ENCODE peak calls at places on chromosomes 13 and 19, in eight cellular contexts. N is A549, J is SK-N-SH, Z is HCT116, C is GM23338, Q is K562, T is HepG2, A is Panc1. U is an unnamed sample.

GRCh38 chr19:5178841-5179625 is 161.6 kb downstream of the PTPRS start:
- DNase-seq in A (no peak), T (no peak), Z (no peak), Q (no peak), J (no peak), N (no peak), C (no peak), U (no peak)

GRCh38 chr13:106882222-106882621 is 314.3 kb upstream of the ARGLU1 start:
- DNase-seq in C (peak), Z (no peak), Q (no peak), J (no peak), A (no peak), T (no peak), N (no peak), U (no peak)

GRCh38 chr19:42191855-42192254 is 25.6 kb downstream of the DEDD2 start:
- DNase-seq in A (peak), Z (peak), J (no peak), Q (no peak), T (peak), N (peak), C (no peak), U (no peak)

GRCh38 chr13:82593239-82593638 is 1289.0 kb downstream of the SLITRK1 start:
- DNase-seq in J (no peak), N (no peak), C (no peak), A (no peak), T (no peak), Q (no peak), Z (no peak), U (no peak)

GRCh38 chr19:41699231-41699967 is 9.0 kb upstream of the CEACAM5 start:
- DNase-seq in T (no peak), Z (no peak), C (no peak), J (no peak), A (no peak), N (peak), Q (no peak), U (no peak)

GRCh38 chr19:38537071-38537847 is 80.5 kb downstream of the MAP4K1 start:
- DNase-seq in Q (no peak), C (peak), T (no peak), A (no peak), N (no peak), Z (no peak), J (no peak), U (no peak)

GRCh38 chr19:57421037-57421436 is 10.1 kb downstream of the ZNF17 start:
- DNase-seq in T (no peak), C (no peak), A (no peak), J (no peak), N (no peak), Q (no peak), Z (no peak), U (no peak)

GRCh38 chr19:3606174-3606689 is 443 bp downstream of the TBXA2R start:
- DNase-seq in J (peak), T (no peak), N (no peak), Q (peak), C (peak), A (no peak), Z (peak), U (no peak)

DNA sequence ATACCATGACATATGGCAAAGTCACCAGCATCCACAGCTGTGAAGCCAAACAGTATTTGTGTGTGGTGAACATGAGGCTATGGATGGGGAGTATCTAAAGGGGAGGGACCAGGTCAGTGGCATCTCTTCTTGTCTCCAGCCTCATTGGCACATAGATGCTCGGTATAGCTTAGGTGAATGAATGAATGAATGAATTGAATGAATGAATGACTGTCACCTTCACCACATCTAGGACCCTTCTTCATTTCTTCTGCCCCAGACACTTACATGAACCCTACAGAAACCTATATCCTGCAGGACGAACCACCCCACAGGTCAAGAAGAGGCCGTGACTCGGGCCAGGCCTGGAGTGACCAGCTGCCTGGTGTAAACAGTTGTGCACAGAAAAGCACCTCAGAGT is 14.5 kb upstream of the CD33 start:
- DNase-seq in Q (no peak), C (no peak), T (no peak), A (no peak), N (no peak), Z (no peak), J (no peak), U (no peak)
- H3K27ac ChIP-seq in Q (no peak), C (no peak), T (no peak), A (no peak), N (no peak), Z (no peak), J (no peak), U (peak)

GRCh38 chr19:44141191-44142013 is at the start of gene ZNF234:
- DNase-seq in T (peak), A (peak), Q (peak), J (peak), Z (peak), N (peak), C (peak), U (peak)
- TF ChIP-seq CTCF in T (peak), A (no peak), Q (no peak), J (peak), Z (no peak), N (no peak), C (no peak), U (no peak)

DNA sequence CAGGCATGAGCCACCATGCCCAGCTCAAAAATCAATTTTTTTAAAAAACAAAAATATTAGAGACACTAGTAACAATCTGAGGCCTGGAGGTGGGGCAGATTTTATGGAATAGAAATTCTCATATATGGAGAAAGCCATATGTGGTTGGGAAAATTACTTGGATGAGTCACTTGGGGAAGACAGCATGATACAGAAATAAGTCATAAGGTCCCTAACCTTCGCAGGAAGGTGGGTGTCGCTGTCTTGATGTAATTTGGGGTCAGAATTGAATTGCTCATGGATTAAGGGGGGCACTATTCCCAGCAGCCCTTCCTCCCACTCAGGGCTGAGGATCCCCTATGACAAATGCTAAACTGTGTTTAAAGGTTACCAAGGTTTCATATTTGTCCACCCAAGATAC is 4.9 kb downstream of the RDH8 start:
- DNase-seq in A (no peak), J (no peak), T (no peak), Z (no peak), C (no peak), Q (no peak), N (no peak), U (no peak)
- TF ChIP-seq REST in A (no peak), J (no peak), T (no peak), Z (no peak), C (no peak), Q (no peak), N (no peak), U (no peak)

GRCh38 chr19:55253842-55254624 is 4.8 kb downstream of the PPP6R1 start:
- DNase-seq in C (peak), T (no peak), A (no peak), Z (no peak), J (no peak), N (no peak), Q (no peak), U (peak)
- H3K27ac ChIP-seq in C (peak), T (no peak), A (no peak), Z (no peak), J (no peak), N (peak), Q (peak), U (peak)

U was measured in HL-60.